ENCODE peak calls at places on chromosomes 4 and X, in four cellular contexts. N is prostate gland, R is cardiac muscle cell, Y is psoas muscle. W is an unnamed sample.
A peak's percentile ranks its signal among the peaks of the same experiment; 100 is the strongest.

GRCh38 chrX:41666251-41666650 is 22.5 kb upstream of the GPR34 start:
- DNase-seq in N (no peak), R (peak; percentile 60), Y (no peak), W (no peak)

GRCh38 chr4:54227261-54228063 is 1.6 kb upstream of the PDGFRA start:
- DNase-seq in N (no peak), R (peak; percentile 79), Y (no peak), W (no peak)

GRCh38 chr4:1402021-1402515 is 4.2 kb downstream of the NKX1-1 start:
- DNase-seq in N (no peak), R (no peak), Y (no peak), W (no peak)

GRCh38 chr4:109113511-109113910 is 188.9 kb downstream of the COL25A1 start:
- DNase-seq in N (no peak), R (peak; percentile 11), Y (no peak), W (no peak)

GRCh38 chrX:1618689-1619088 is 3.8 kb downstream of the ASMT start:
- DNase-seq in N (no peak), R (no peak), Y (no peak), W (no peak)

GRCh38 chr4:5956285-5957021 is 61.8 kb downstream of the C4orf50 start:
- DNase-seq in N (no peak), R (no peak), Y (peak; percentile 34), W (no peak)

GRCh38 chr4:120977435-120977997 is 55.0 kb upstream of the PRDM5 start:
- DNase-seq in N (no peak), R (peak; percentile 73), Y (no peak), W (no peak)

GRCh38 chrX:112051546-112051945 is 31.0 kb downstream of the TRPC5 start:
- DNase-seq in N (no peak), R (no peak), Y (no peak), W (no peak)

GRCh38 chr4:21645776-21646175 is 302.8 kb downstream of the KCNIP4 start:
- DNase-seq in N (no peak), R (no peak), Y (no peak), W (no peak)

GRCh38 chrX:22329783-22330182 is 57.1 kb downstream of the CBLL2 start:
- DNase-seq in N (no peak), R (no peak), Y (no peak), W (no peak)

GRCh38 chr4:88211473-88212252 is 53.2 kb upstream of the ABCG2 start:
- DNase-seq in N (peak; percentile 47), R (peak; percentile 59), Y (no peak), W (no peak)

GRCh38 chr4:11404431-11404830 is 24.3 kb downstream of the HS3ST1 start:
- DNase-seq in N (no peak), R (no peak), Y (no peak), W (no peak)

GRCh38 chr4:15238720-15239119 is 189.1 kb upstream of the C1QTNF7 start:
- DNase-seq in N (no peak), R (peak; percentile 68), Y (no peak), W (no peak)

GRCh38 chr4:152634110-152634760 is 45.6 kb downstream of the TMEM154 start:
- DNase-seq in N (no peak), R (peak; percentile 45), Y (no peak), W (no peak)

GRCh38 chrX:107700317-107700774 is 72.0 kb downstream of the PRPS1 start:
- DNase-seq in N (no peak), R (peak; percentile 82), Y (no peak), W (no peak)

GRCh38 chr4:25743971-25744370 is 88.3 kb downstream of the SLC34A2 start:
- DNase-seq in N (no peak), R (no peak), Y (no peak), W (no peak)

GRCh38 chr4:1927675-1928074 is 56.5 kb downstream of the NSD2 start:
- DNase-seq in N (no peak), R (peak; percentile 57), Y (no peak), W (no peak)

GRCh38 chr4:108953941-108954340 is 191.1 kb upstream of the ETNPPL start:
- DNase-seq in N (no peak), R (no peak), Y (no peak), W (no peak)

GRCh38 chr4:143711543-143712159 is 11.2 kb upstream of the FREM3 start:
- DNase-seq in N (no peak), R (no peak), Y (no peak), W (no peak)

GRCh38 chr4:63505714-63506460 is 903.4 kb downstream of the TECRL start:
- DNase-seq in N (no peak), R (no peak), Y (no peak), W (no peak)

GRCh38 chrX:119041175-119041574 is 31.6 kb upstream of the CT47C1 start:
- DNase-seq in N (no peak), R (peak; percentile 85), Y (peak; percentile 49), W (no peak)

GRCh38 chr4:124940387-124940786 is 227.9 kb upstream of the ANKRD50 start:
- DNase-seq in N (no peak), R (peak; percentile 96), Y (no peak), W (no peak)

GRCh38 chr4:71550220-71551190 is 211.7 kb downstream of the SLC4A4 start:
- DNase-seq in N (no peak), R (peak; percentile 63), Y (no peak), W (no peak)

GRCh38 chr4:86592553-86593249 is 1.4 kb upstream of the PTPN13 start:
- DNase-seq in N (no peak), R (no peak), Y (no peak), W (no peak)

GRCh38 chr4:147837435-147837834 is 105.5 kb downstream of the ARHGAP10 start:
- DNase-seq in N (no peak), R (no peak), Y (no peak), W (no peak)

DNA sequence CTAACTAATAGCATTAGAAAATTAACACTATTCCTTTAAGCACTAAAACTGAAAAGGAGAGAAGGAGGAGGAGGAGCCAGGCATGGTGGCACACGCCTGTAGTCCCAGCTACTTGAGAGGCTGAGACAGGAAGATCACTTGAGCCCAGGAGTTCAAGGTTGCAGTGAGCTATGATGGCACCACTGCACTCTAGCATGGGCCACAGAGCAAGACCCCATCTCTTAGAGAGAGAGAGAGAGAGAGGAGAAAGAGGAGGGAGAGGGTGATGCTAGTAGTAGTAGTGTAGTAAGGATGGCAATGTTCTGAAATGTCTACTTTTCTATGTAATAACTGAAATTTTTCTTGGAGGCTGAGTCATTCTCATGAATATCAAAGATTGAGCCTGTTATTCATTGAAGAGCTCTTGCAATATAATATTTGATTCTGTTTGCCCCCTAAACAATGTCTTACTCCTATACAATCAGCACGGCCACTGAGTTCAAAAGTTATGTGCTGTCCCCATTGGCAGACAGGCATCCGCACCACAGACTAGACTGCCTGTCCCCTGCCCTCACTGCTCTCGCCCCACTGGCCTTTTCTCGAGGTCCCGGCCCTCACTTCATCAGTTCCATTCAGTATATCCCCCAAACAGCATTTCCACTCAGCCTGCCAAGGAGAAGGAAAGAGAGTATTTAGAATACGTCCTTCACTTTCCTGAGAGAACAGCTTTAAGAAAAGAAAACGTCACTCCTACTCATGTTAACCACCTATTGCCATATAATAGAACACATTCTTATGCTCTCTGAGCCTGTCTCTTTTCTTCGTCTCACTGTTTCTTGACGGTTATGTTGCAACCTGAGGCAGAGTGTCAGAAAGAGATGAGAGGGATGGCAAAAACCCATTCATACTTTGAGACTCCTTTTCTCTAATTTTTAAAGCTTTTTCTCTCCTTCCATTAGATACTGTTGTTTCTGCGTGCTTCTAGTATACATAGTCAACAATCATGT is 238.1 kb downstream of the PALLD start:
- DNase-seq in N (no peak), R (no peak), Y (no peak), W (no peak)
- H3K27me3 ChIP-seq in N (no peaks in the 10 kb centered on the region), R (no peaks in the 10 kb centered on the region), Y (no peaks in the 10 kb centered on the region), W (peaks cover 4% of the 10 kb centered on the region)

GRCh38 chrX:20267924-20268701 is 1.4 kb upstream of the RPS6KA3 start:
- DNase-seq in N (peak; percentile 33), R (peak; percentile 63), Y (peak; percentile 61), W (peak; percentile 7)
- TF ChIP-seq CTCF in N (no peak), R (no peak), Y (no peak), W (no peak)

GRCh38 chr4:8585186-8585585 is 5.0 kb downstream of the GPR78 start:
- DNase-seq in N (no peak), R (no peak), Y (no peak), W (no peak)

GRCh38 chr4:8587469-8588195 is 4.9 kb upstream of the CPZ start:
- DNase-seq in N (no peak), R (no peak), Y (no peak), W (no peak)

GRCh38 chr4:8586671-8587468 is 5.7 kb upstream of the CPZ start:
- DNase-seq in N (no peak), R (no peak), Y (no peak), W (peak; percentile 22)

GRCh38 chr4:8586246-8586645 is 6.1 kb downstream of the GPR78 start:
- DNase-seq in N (no peak), R (no peak), Y (no peak), W (no peak)

GRCh38 chr4:8585721-8586161 is 5.5 kb downstream of the GPR78 start:
- DNase-seq in N (no peak), R (no peak), Y (no peak), W (no peak)
- H3K27me3 ChIP-seq in N (peaks cover 15% of the 10 kb centered on the region), R (peaks cover 45% of the 10 kb centered on the region), Y (peaks cover 9% of the 10 kb centered on the region), W (peaks cover 36% of the 10 kb centered on the region)

GRCh38 chrX:54786972-54787371 is 11.1 kb downstream of the ITIH6 start:
- DNase-seq in N (no peak), R (no peak), Y (no peak), W (no peak)
- TF ChIP-seq CTCF in N (no peak), R (no peak), Y (peak; percentile 27), W (no peak)

GRCh38 chrX:20488473-20488872 is 221.8 kb upstream of the RPS6KA3 start:
- DNase-seq in N (no peak), R (no peak), Y (no peak), W (no peak)
- H3K27me3 ChIP-seq in N (no peaks in the 10 kb centered on the region), R (no peaks in the 10 kb centered on the region), Y (no peaks in the 10 kb centered on the region), W (peaks cover 21% of the 10 kb centered on the region)

W was measured in dorsolateral prefrontal cortex.